ENCODE peak calls at places on chromosomes 16 and 17, in ten cellular contexts. Y is neural progenitor cell, C is transverse colon, K is A673, W is sigmoid colon, O is ascending aorta, B is dorsolateral prefrontal cortex, T is IMR-90, A is right lobe of liver, I is neuronal stem cell. H is an unnamed sample.

GRCh38 chr17:49784636-49785035 is 3.8 kb upstream of the KAT7 start:
- DNase-seq in Y (no peak), C (no peak), K (no peak), W (no peak), O (no peak), B (no peak), T (no peak), A (no peak), I (no peak), H (no peak)

GRCh38 chr17:77786740-77787505 is 171.6 kb upstream of the TNRC6C start:
- DNase-seq in Y (peak; percentile 42), C (no peak), K (peak; percentile 80), W (no peak), O (no peak), B (no peak), T (no peak), A (no peak), I (no peak), H (no peak)

GRCh38 chr17:63700528-63701441 is 860 bp upstream of the LIMD2 start:
- DNase-seq in Y (peak; percentile 74), C (peak; percentile 37), K (peak; percentile 75), W (peak; percentile 83), O (no peak), B (peak; percentile 84), T (peak; percentile 29), A (no peak), I (peak; percentile 39), H (peak; percentile 46)

GRCh38 chr17:46764709-46765401 is 53.6 kb downstream of the WNT3 start:
- DNase-seq in Y (no peak), C (no peak), K (no peak), W (no peak), O (no peak), B (peak; percentile 16), T (peak; percentile 86), A (no peak), I (no peak), H (peak; percentile 59)

GRCh38 chr16:69615528-69615927 is 49.8 kb downstream of the NFAT5 start:
- DNase-seq in Y (no peak), C (no peak), K (no peak), W (no peak), O (no peak), B (no peak), T (no peak), A (no peak), I (no peak), H (no peak)

GRCh38 chr16:24975428-24975889 is 39.7 kb downstream of the ARHGAP17 start:
- DNase-seq in Y (no peak), C (no peak), K (peak; percentile 25), W (no peak), O (no peak), B (no peak), T (peak; percentile 66), A (peak; percentile 69), I (no peak), H (no peak)

GRCh38 chr17:17191961-17192381 is 14.2 kb downstream of the PLD6 start:
- DNase-seq in Y (no peak), C (no peak), K (no peak), W (no peak), O (no peak), B (peak; percentile 42), T (peak; percentile 18), A (no peak), I (no peak), H (peak; percentile 74)

GRCh38 chr17:78001612-78002011 is 43.1 kb downstream of the TNRC6C start:
- DNase-seq in Y (no peak), C (no peak), K (no peak), W (no peak), O (no peak), B (no peak), T (no peak), A (no peak), I (no peak), H (no peak)

GRCh38 chr16:64307431-64307830 is 814.4 kb downstream of the CDH11 start:
- DNase-seq in Y (no peak), C (no peak), K (no peak), W (no peak), O (no peak), B (no peak), T (no peak), A (no peak), I (no peak), H (no peak)

GRCh38 chr17:32774286-32775084 is 102.4 kb downstream of the MYO1D start:
- DNase-seq in Y (no peak), C (no peak), K (no peak), W (no peak), O (no peak), B (no peak), T (no peak), A (no peak), I (no peak), H (no peak)

GRCh38 chr16:50680907-50681885 is at the start of gene SNX20:
- DNase-seq in Y (no peak), C (peak; percentile 58), K (no peak), W (no peak), O (no peak), B (no peak), T (no peak), A (no peak), I (no peak), H (no peak)

GRCh38 chr17:63153488-63153887 is 187.5 kb downstream of the TANC2 start:
- DNase-seq in Y (peak; percentile 16), C (no peak), K (no peak), W (no peak), O (no peak), B (no peak), T (no peak), A (no peak), I (no peak), H (no peak)

GRCh38 chr17:82881900-82882714 is 42.3 kb upstream of the ZNF750 start:
- DNase-seq in Y (no peak), C (peak; percentile 51), K (no peak), W (peak; percentile 89), O (no peak), B (no peak), T (no peak), A (peak; percentile 73), I (no peak), H (no peak)

GRCh38 chr17:35345926-35346771 is 27.3 kb downstream of the SLFN11 start:
- DNase-seq in Y (peak; percentile 38), C (peak; percentile 54), K (peak; percentile 36), W (peak; percentile 83), O (no peak), B (peak; percentile 10), T (peak; percentile 53), A (peak; percentile 75), I (peak; percentile 15), H (peak; percentile 26)

GRCh38 chr17:48749621-48750553 is 21.3 kb upstream of the HOXB13 start:
- DNase-seq in Y (peak; percentile 59), C (no peak), K (no peak), W (no peak), O (no peak), B (no peak), T (no peak), A (no peak), I (no peak), H (no peak)

GRCh38 chr17:44079877-44080821 is 9.6 kb downstream of the G6PC3 start:
- DNase-seq in Y (no peak), C (no peak), K (no peak), W (no peak), O (no peak), B (no peak), T (no peak), A (no peak), I (no peak), H (no peak)

GRCh38 chr17:44076716-44077594 is 6.4 kb downstream of the G6PC3 start:
- DNase-seq in Y (no peak), C (no peak), K (no peak), W (no peak), O (no peak), B (no peak), T (no peak), A (no peak), I (no peak), H (no peak)

GRCh38 chr17:44077595-44077909 is 7.0 kb downstream of the G6PC3 start:
- DNase-seq in Y (no peak), C (no peak), K (no peak), W (no peak), O (no peak), B (no peak), T (no peak), A (no peak), I (no peak), H (no peak)

GRCh38 chr17:44075598-44076293 is 5.2 kb downstream of the G6PC3 start:
- DNase-seq in Y (no peak), C (no peak), K (no peak), W (no peak), O (no peak), B (no peak), T (no peak), A (no peak), I (no peak), H (no peak)

GRCh38 chr17:44078412-44078811 is 7.9 kb downstream of the G6PC3 start:
- DNase-seq in Y (no peak), C (no peak), K (no peak), W (no peak), O (no peak), B (no peak), T (no peak), A (no peak), I (no peak), H (no peak)
- H3K27me3 ChIP-seq in Y (no peaks in the 10 kb centered on the region), C (no peaks in the 10 kb centered on the region), K (no peaks in the 10 kb centered on the region), W (no peaks in the 10 kb centered on the region), O (no peaks in the 10 kb centered on the region), B (no peaks in the 10 kb centered on the region), T (no peaks in the 10 kb centered on the region), A (no peaks in the 10 kb centered on the region), I (no peaks in the 10 kb centered on the region), H (no peaks in the 10 kb centered on the region)

GRCh38 chr17:9646556-9646905 is 1.2 kb downstream of the USP43 start:
- DNase-seq in Y (peak; percentile 52), C (no peak), K (no peak), W (no peak), O (no peak), B (no peak), T (no peak), A (no peak), I (peak; percentile 5), H (no peak)
- H3K4me3 ChIP-seq in Y (peak overlapping the region; percentile 66), C (peak overlapping the region; percentile 79), K (no peak overlapping the region), W (no peak overlapping the region), O (no peak overlapping the region), B (peak overlapping the region; percentile 56), T (no peak overlapping the region), A (peak overlapping the region; percentile 76), I (peak overlapping the region; percentile 53), H (no peak overlapping the region)

GRCh38 chr16:49477250-49477895 is 103.8 kb downstream of the C16orf78 start:
- DNase-seq in Y (no peak), C (no peak), K (no peak), W (no peak), O (no peak), B (no peak), T (no peak), A (no peak), I (no peak), H (no peak)
- H3K27ac ChIP-seq in Y (no peak overlapping the region), C (no peak overlapping the region), K (no peak overlapping the region), W (no peak overlapping the region), O (no peak overlapping the region), B (no peak overlapping the region), T (no peak overlapping the region), A (no peak overlapping the region), I (no peak overlapping the region), H (no peak overlapping the region)

DNA sequence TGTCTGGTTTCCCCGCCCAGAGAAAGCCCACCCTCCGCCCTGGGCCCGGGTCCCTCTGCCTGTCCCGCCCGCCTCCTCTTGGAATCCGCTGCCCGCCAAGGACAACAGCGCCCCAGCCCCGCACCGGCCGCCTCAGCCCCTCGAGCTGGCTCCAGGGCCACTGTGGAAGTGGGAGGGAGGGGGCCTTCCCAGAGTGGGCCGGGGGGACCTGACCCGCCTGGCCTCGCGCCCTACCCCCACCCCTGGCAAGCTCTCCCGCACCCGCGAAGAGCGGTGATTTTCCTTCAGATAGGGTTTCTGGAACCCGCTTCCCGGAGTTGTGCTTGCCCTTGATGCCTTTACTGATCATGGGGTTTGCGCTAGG is 2.3 kb upstream of the CBX8 start:
- DNase-seq in Y (peak; percentile 67), C (no peak), K (no peak), W (no peak), O (no peak), B (no peak), T (no peak), A (no peak), I (no peak), H (no peak)
- H3K27me3 ChIP-seq in Y (peaks cover 92% of the 10 kb centered on the region), C (peaks cover 66% of the 10 kb centered on the region), K (no peaks in the 10 kb centered on the region), W (peaks cover 77% of the 10 kb centered on the region), O (peaks cover 58% of the 10 kb centered on the region), B (peaks cover 65% of the 10 kb centered on the region), T (peaks cover 65% of the 10 kb centered on the region), A (peaks cover 59% of the 10 kb centered on the region), I (peaks cover 78% of the 10 kb centered on the region), H (peaks cover 59% of the 10 kb centered on the region)